ENCODE peak calls at places on chromosome 10, in four cellular contexts. B is IMR-90, V is PC-9, I is neural progenitor cell. S is an unnamed sample.
A peak's percentile ranks its signal among the peaks of the same experiment; 100 is the strongest.

GRCh38 chr10:86506499-86506898 is 15.1 kb downstream of the WAPL start:
- DNase-seq in B (no peak), V (no peak), I (no peak), S (peak; percentile 66)

GRCh38 chr10:34433241-34434076 is 381.6 kb downstream of the PARD3 start:
- DNase-seq in V (no peak), B (peak; percentile 77), I (no peak), S (no peak)

GRCh38 chr10:89887830-89888229 is 186.4 kb downstream of the KIF20B start:
- DNase-seq in I (no peak), B (no peak), V (no peak), S (no peak)

GRCh38 chr10:124898493-124898892 is 43.4 kb upstream of the ZRANB1 start:
- DNase-seq in V (no peak), I (no peak), B (no peak), S (no peak)

GRCh38 chr10:120782336-120782735 is 68.8 kb upstream of the WDR11 start:
- DNase-seq in V (no peak), I (no peak), B (no peak), S (no peak)

GRCh38 chr10:63681965-63682704 is 160.9 kb downstream of the REEP3 start:
- DNase-seq in B (peak; percentile 87), V (no peak), I (no peak), S (no peak)

GRCh38 chr10:21528452-21529235 is 3.2 kb upstream of the SKIDA1 start:
- DNase-seq in I (peak; percentile 76), V (no peak), B (no peak), S (no peak)

GRCh38 chr10:129055225-129055624 is 411.8 kb upstream of the MGMT start:
- DNase-seq in I (no peak), B (no peak), V (no peak), S (no peak)

GRCh38 chr10:26557641-26558014 is 119.5 kb downstream of the APBB1IP start:
- DNase-seq in V (no peak), I (no peak), B (no peak), S (no peak)

GRCh38 chr10:112240441-112240840 is 42.8 kb upstream of the TECTB start:
- DNase-seq in V (no peak), B (no peak), I (no peak), S (no peak)

GRCh38 chr10:71342850-71343773 is 24.1 kb downstream of the SLC29A3 start:
- DNase-seq in B (peak; percentile 44), I (no peak), V (peak; percentile 75), S (no peak)

GRCh38 chr10:86662186-86663045 is 5.9 kb upstream of the LDB3 start:
- DNase-seq in V (no peak), I (no peak), B (no peak), S (no peak)

GRCh38 chr10:84063440-84063839 is 75.9 kb upstream of the GHITM start:
- DNase-seq in I (no peak), V (no peak), B (no peak), S (no peak)

GRCh38 chr10:33215635-33216034 is 118.8 kb downstream of the NRP1 start:
- DNase-seq in V (no peak), I (no peak), B (no peak), S (no peak)

GRCh38 chr10:32446701-32447406 is 914 bp downstream of the CCDC7 start:
- DNase-seq in B (peak; percentile 22), V (no peak), I (no peak), S (peak; percentile 72)

GRCh38 chr10:107865691-107866090 is 701.2 kb upstream of the SORCS1 start:
- DNase-seq in B (no peak), V (no peak), I (no peak), S (no peak)

GRCh38 chr10:70084189-70084588 is 31.5 kb downstream of the MACROH2A2 start:
- DNase-seq in I (no peak), V (no peak), B (no peak), S (peak; percentile 53)

GRCh38 chr10:59719374-59719773 is 9.7 kb upstream of the SLC16A9 start:
- DNase-seq in I (no peak), V (no peak), B (no peak), S (no peak)

GRCh38 chr10:26621889-26622681 is 75.4 kb upstream of the PDSS1 start:
- DNase-seq in I (peak; percentile 63), B (peak; percentile 0), V (no peak), S (no peak)

GRCh38 chr10:119139464-119140067 is 25.9 kb downstream of the SFXN4 start:
- DNase-seq in V (peak; percentile 12), B (peak; percentile 35), I (peak; percentile 53), S (peak; percentile 83)

GRCh38 chr10:15182541-15183207 is 14.2 kb upstream of the NMT2 start:
- DNase-seq in V (no peak), B (peak; percentile 58), I (no peak), S (no peak)

GRCh38 chr10:60878224-60878623 is 65.8 kb downstream of the RHOBTB1 start:
- DNase-seq in I (no peak), B (no peak), V (no peak), S (no peak)

GRCh38 chr10:72133517-72133916 is 45.2 kb upstream of the SPOCK2 start:
- DNase-seq in B (peak; percentile 83), I (no peak), V (no peak), S (no peak)

GRCh38 chr10:106043833-106044232 is 1120.7 kb downstream of the SORCS1 start:
- DNase-seq in V (no peak), I (no peak), B (peak; percentile 2), S (no peak)

DNA sequence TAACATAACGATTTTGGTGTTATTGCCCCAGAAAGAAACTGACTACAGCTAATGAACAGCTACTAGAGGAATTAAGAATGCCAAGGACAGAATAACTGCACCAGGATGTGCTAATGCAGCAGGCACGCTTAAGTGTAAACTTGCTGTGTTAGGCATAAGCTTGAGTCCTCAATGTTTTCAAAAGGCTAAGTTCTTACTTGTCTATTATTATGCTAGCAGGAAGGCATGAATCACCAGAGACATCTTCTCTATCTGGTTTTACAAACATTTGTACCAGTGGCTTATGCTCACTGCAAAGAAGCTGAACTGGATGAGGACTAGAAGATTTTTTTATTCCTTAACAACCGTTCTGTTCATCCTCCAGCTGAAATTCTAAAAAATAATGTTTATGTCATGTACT is 1035.3 kb downstream of the NRG3 start:
- DNase-seq in B (no peak), I (no peak), V (no peak), S (no peak)
- H3K4me2 ChIP-seq in B (no peak overlapping the region), I (no peak overlapping the region), V (no peak overlapping the region), S (no peak overlapping the region)

DNA sequence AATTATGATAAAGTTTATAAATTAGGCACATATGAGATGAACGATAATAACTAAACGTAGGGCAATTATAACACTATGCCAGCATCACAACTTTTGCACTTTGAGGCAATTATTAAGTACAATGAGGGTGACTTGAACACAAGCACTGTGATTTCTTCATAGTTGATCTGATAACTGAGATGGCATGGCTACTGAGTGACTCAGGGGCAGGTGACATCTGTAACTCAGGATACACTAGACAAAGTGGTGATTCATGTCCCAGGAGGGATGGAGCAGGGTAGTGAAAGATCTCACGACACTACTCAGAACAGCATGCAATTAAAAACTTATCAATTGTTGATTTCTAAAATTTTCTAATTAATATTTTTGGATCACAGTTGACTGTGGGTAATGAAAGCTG is 98.3 kb upstream of the ARHGAP21 start:
- DNase-seq in B (peak; percentile 49), I (no peak), V (peak; percentile 43), S (no peak)
- H3K36me3 ChIP-seq in B (no peaks in the 10 kb centered on the region), I (no peaks in the 10 kb centered on the region), V (no peaks in the 10 kb centered on the region), S (no peaks in the 10 kb centered on the region)

DNA sequence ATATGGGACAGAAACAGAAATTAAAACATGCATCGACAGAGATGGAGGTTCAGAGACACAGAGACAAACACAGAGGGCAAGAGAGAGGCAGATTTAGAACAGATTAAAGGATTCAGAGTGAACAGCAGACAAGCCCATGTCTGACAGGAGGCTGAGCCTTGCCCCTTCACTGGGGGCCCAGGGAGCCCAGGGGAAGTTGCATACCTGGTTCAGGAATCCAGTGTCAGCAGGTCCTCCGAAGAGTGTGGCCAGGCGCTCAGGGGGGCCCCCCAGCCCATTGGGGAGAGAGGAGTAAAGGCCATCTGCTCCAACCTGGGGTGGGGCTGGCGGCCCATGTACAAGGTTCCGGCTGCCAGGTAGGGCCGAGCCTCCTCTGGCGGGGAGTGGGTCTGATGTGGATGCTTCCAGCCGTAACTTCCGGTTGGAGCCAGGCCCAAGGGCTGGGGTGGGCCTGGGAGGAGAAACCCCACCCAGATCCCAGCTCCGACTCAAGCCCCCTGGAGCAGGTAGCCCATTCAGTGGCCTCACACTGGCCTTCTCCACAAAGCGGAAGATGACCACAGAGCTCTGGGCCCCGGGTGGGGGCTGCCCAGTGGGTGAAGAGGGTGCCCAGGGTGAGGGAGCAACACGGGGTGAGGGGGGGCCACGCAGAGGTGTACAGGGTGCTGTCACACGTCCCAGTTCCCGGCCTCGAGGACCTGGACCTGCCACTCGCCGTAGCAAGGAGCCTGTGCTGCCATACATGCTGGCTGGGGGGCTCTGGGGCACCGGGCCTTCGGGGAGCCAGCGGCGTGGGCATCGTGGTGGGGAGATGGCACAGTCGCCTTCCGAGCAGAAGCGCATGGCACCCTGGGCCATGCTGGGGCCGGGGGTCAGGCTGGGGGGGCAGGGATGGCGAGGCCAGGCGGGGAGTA is 2.1 kb downstream of the PSD start:
- DNase-seq in I (no peak), B (no peak), V (no peak), S (no peak)
- H3K4me3 ChIP-seq in I (no peak overlapping the region), B (no peak overlapping the region), V (no peak overlapping the region), S (no peak overlapping the region)

GRCh38 chr10:132341017-132341416 is 9.0 kb downstream of the LRRC27 start:
- DNase-seq in B (no peak), I (no peak), V (no peak), S (no peak)
- H3K4me2 ChIP-seq in B (no peak overlapping the region), I (no peak overlapping the region), V (no peak overlapping the region), S (no peak overlapping the region)

DNA sequence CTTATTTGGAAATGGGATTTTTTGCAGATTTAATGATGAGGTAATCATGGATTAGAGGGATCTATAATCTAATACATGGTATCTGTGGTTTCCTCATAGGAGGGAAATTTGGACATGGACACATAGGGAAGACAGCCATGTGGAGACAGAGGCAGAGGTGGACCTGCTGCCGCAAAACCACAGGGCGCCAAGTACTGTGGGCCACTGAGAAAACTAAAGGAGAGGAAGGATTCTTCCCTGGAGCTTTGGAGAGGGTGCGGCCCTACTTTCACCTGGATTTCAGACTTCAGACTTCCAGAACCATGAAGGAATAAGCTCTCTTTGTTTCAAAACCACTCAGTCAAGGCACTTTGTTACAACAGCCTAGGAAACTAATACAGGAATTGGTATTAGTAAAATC is 149.4 kb upstream of the AKR1E2 start:
- DNase-seq in I (no peak), B (no peak), V (no peak), S (no peak)
- H3K36me3 ChIP-seq in I (no peaks in the 10 kb centered on the region), B (no peaks in the 10 kb centered on the region), V (no peaks in the 10 kb centered on the region), S (no peaks in the 10 kb centered on the region)

GRCh38 chr10:109924100-109924499 is 789 bp upstream of the XPNPEP1 start:
- DNase-seq in V (no peak), I (no peak), B (no peak), S (no peak)
- H3K4me3 ChIP-seq in V (peak overlapping the region; percentile 69), I (no peak overlapping the region), B (no peak overlapping the region), S (peak overlapping the region; percentile 72)

DNA sequence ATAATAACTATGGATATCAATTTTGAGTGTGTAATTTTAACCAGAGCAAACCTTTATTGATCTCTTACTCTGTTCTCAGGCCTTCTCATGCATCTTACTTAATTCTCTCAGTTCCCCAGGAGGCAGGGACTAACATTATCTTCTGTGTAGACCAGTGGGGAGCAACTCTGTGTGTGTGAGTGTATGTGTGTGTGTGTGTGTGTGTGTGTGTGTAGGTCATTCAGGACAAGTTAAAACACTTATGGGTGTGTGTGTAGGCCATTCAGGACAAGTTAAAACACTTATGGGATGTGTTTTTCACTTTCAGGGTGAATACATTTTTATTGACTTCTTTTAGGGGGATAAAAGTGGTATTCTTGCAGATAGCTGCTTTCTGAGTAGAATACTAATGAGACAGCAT is 145.0 kb downstream of the ADAM12 start:
- DNase-seq in V (no peak), I (no peak), B (peak; percentile 13), S (no peak)
- H3K4me2 ChIP-seq in V (no peak overlapping the region), I (no peak overlapping the region), B (no peak overlapping the region), S (no peak overlapping the region)